ENCODE peak calls at places on chromosomes 6 and 20, in five cellular contexts. M is esophagus squamous epithelium, V is spleen, Q is tibial nerve, H is A549. Z is an unnamed sample.

GRCh38 chr6:139415365-139415764 is 40.9 kb upstream of the CITED2 start:
- DNase-seq in M (no peak), V (no peak), Q (no peak), H (no peak), Z (no peak)

GRCh38 chr6:36053878-36054277 is 26.3 kb downstream of the MAPK14 start:
- DNase-seq in M (no peak), V (no peak), Q (no peak), H (no peak), Z (no peak)

GRCh38 chr20:1392443-1392692 is 486 bp downstream of the FKBP1A start:
- DNase-seq in M (no peak), V (no peak), Q (no peak), H (no peak), Z (no peak)

GRCh38 chr20:50758992-50759391 is 27.6 kb downstream of the PARD6B start:
- DNase-seq in M (no peak), V (no peak), Q (no peak), H (no peak), Z (peak)

GRCh38 chr6:114085206-114085605 is 114.3 kb upstream of the HDAC2 start:
- DNase-seq in M (no peak), V (no peak), Q (no peak), H (no peak), Z (no peak)

GRCh38 chr6:142935553-142936517 is 9.1 kb downstream of the HIVEP2 start:
- DNase-seq in M (no peak), V (peak), Q (no peak), H (no peak), Z (no peak)

GRCh38 chr20:47118641-47119040 is 224.0 kb downstream of the EYA2 start:
- DNase-seq in M (no peak), V (no peak), Q (no peak), H (no peak), Z (no peak)

GRCh38 chr6:144447487-144447886 is 162.4 kb downstream of the UTRN start:
- DNase-seq in M (no peak), V (no peak), Q (no peak), H (no peak), Z (no peak)

GRCh38 chr6:94254689-94255088 is 835.3 kb upstream of the EPHA7 start:
- DNase-seq in M (no peak), V (no peak), Q (no peak), H (peak), Z (no peak)
- TF ChIP-seq CTCF in M (no peak), V (no peak), Q (no peak), H (no peak), Z (no peak)

GRCh38 chr6:44221961-44222335 is 1.4 kb upstream of the SLC29A1 start:
- DNase-seq in M (no peak), V (no peak), Q (no peak), H (no peak), Z (no peak)

GRCh38 chr6:44220913-44221290 is 2.5 kb upstream of the SLC29A1 start:
- DNase-seq in M (no peak), V (no peak), Q (no peak), H (no peak), Z (no peak)

GRCh38 chr6:44219815-44220784 is 3.3 kb upstream of the SLC29A1 start:
- DNase-seq in M (no peak), V (peak), Q (no peak), H (no peak), Z (no peak)

GRCh38 chr6:44222486-44222986 is 859 bp upstream of the SLC29A1 start:
- DNase-seq in M (no peak), V (no peak), Q (no peak), H (no peak), Z (no peak)

DNA sequence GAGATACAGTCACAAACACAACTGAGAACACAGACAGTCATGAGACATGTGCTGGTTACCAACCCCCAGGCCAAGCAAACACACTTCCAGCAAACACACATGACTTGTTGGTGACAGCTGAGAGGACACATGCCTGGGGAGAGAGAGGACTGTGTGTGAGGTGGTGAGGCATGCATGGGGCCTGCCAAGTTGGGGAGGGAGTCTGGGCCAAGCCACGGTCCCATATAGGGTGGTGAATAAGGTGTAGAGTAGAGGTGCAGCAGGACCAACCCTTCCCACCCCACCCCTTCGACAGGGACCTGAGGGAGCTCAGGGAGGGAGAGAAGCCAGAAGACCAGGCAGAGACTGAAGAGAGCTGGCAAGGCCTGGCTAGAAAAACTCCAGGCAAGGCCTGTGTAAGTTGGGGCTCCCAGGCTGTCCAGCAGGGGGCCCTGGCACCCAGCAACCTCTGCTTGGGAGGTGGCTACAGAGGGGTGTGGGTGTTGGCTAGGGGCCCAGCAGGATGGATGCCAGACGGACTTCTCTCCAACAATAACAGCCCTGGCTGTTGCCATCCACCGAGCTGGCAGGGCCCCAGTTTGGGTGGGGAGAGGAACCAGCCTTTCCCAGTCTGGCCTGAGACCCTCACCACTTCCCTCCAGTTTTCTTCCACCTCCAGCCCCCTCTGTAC is 2.0 kb upstream of the SLC29A1 start:
- DNase-seq in M (peak), V (peak), Q (peak), H (peak), Z (peak)
- TF ChIP-seq POLR2A in M (no peak), V (no peak), Q (peak), H (no peak), Z (no peak)

GRCh38 chr20:43404880-43405279 is 52.8 kb upstream of the SRSF6 start:
- DNase-seq in M (no peak), V (no peak), Q (no peak), H (peak), Z (no peak)

GRCh38 chr20:43409041-43409913 is 48.4 kb upstream of the SRSF6 start:
- DNase-seq in M (no peak), V (no peak), Q (no peak), H (peak), Z (no peak)
- H3K4me3 ChIP-seq in M (no peak), V (no peak), Q (no peak), H (no peak), Z (no peak)

GRCh38 chr6:155340464-155341129 is 26.3 kb upstream of the TFB1M start:
- DNase-seq in M (no peak), V (no peak), Q (no peak), H (peak), Z (no peak)
- TF ChIP-seq CTCF in M (no peak), V (no peak), Q (no peak), H (no peak), Z (no peak)

DNA sequence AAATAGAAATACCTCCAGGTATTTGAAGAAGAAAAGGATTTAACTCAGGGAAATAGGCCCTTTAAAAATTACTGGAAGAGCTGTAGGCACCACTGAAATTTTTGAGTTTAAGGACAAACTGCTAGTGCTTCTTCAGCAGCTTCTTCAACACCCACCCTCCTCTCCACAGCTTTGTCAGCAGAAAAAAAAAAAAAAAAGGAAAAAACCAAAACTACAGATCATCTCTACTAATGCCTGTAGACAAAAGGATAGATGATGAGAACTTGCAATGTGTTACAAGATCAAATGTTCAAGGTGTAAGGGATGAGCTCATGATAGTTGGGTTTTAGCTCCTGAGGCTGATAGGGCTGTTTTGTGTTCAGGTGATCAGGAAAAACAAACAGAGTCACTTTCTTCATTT is 55.2 kb upstream of the PREP start:
- DNase-seq in M (no peak), V (no peak), Q (no peak), H (no peak), Z (no peak)
- TF ChIP-seq POLR2A in M (no peak), V (no peak), Q (no peak), H (no peak), Z (no peak)

GRCh38 chr6:89941031-89941775 is 46.9 kb downstream of the GJA10 start:
- DNase-seq in M (no peak), V (no peak), Q (peak), H (no peak), Z (peak)
- H3K4me3 ChIP-seq in M (no peak), V (no peak), Q (no peak), H (no peak), Z (no peak)

GRCh38 chr6:45491048-45491447 is 113.3 kb upstream of the SUPT3H start:
- DNase-seq in M (no peak), V (no peak), Q (no peak), H (no peak), Z (no peak)
- TF ChIP-seq CTCF in M (no peak), V (no peak), Q (no peak), H (no peak), Z (no peak)

GRCh38 chr20:35283441-35284266 is 918 bp downstream of the EIF6 start:
- DNase-seq in M (no peak), V (no peak), Q (no peak), H (no peak), Z (no peak)

GRCh38 chr20:35286077-35286898 is 1.7 kb upstream of the EIF6 start:
- DNase-seq in M (no peak), V (no peak), Q (no peak), H (no peak), Z (no peak)

GRCh38 chr20:35284992-35285805 is 627 bp upstream of the EIF6 start:
- DNase-seq in M (no peak), V (peak), Q (no peak), H (no peak), Z (no peak)

GRCh38 chr20:35285806-35286076 is 1.2 kb upstream of the EIF6 start:
- DNase-seq in M (no peak), V (no peak), Q (no peak), H (no peak), Z (no peak)

DNA sequence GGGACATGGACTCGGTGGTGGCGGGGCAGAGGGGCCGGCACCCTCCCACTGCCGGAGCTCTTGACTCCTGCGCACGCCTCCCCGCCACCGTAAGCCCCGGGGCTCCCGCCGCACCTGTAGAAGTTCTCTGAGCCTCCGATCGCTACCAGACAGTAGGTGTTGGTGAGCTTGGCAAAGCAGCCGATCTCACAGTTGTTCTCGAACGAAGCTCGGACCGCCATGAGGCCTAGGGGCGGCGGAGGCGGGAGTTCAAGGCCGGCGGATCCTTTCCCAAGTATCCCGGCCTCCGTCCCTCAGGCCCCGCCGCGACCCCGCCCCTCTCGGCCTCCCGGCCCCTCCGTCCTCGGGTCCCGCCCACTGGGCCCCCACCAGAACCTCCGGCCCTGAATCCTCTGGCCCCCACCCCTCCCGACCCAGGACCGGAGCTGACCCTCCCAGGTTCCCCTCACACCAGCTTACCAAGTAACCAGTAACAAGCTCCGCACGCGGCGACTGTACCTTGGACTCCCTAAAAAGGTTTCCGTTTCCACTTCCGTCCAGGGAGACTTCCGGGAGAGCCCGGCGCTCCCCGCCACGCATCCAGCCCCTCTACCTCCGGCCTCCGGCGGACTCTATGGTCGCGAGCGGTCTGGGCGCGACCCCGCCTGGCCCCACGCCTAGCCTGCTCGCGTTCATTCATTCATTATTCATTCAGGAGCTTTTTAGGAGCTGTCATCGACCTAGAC is at the start of gene EIF6:
- DNase-seq in M (peak), V (peak), Q (peak), H (peak), Z (peak)
- TF ChIP-seq POLR2A in M (peak), V (no peak), Q (no peak), H (peak), Z (no peak)

DNA sequence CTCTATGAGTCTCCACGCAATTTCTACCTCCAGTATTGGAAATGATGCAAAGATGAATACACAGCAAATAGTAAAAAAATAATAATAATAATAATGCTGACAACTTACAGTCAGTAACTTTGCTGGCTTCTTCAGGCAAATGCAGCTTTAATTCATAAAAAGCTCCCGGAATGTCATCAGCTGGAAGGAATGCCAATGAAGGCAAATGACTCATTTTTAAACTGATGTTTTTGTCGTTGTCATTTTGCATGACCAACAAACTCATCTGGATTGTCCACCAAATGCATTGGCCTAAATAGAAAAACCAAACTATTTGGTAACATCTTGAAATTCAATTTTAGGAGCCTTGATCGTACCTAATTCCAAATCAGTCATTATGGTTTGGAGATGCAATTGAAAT is 217.1 kb downstream of the ALDH8A1 start:
- DNase-seq in M (no peak), V (no peak), Q (no peak), H (no peak), Z (no peak)
- H3K4me3 ChIP-seq in M (no peak), V (no peak), Q (no peak), H (no peak), Z (no peak)

DNA sequence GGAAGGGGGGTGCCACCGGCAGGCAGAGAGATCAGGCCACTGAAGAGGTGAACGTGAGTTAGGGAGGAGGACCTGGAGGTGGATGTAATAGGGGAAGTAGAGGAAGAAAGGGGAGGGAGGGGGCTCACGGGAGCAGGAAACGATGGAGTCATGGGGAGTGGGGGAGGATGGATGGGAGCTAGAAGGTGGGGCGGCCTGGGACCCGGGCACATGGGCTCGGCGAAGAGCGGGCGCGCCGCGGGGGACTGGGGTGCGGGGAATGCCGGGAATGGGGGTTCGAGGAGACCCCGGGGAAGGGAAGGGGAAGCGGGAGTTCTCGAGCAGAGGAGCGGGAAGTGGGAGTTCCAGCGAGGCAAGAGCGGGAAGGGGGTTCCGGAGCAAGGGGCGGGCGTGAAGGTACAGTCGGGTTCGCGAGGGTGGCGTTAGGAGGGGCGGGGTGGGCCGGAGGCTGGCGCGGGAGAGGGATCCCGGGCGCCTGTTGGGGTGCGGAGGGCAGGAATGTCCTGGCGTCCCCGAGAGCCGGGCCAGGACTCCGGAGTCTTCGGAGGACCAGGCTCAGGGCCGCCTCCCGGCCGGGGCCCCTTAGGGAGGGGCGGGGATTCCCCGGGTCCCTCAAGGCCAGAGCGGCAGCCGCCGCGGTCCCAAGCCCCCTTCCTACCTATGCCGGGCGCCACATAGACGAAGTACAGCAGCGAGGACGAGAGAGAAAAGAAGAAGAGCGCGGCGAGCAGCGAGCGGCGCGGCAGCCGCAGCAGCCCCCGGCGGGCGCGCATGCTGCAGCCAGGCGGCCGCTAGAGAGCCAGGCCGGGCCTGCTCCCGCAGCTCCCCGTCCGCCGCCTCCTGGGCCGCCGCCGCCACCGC is 530 bp downstream of the B4GALT5 start:
- DNase-seq in M (no peak), V (peak), Q (no peak), H (no peak), Z (no peak)
- TF ChIP-seq CTCF in M (no peak), V (no peak), Q (no peak), H (no peak), Z (no peak)

Z was measured in lower leg skin.